ENCODE peak calls at places on chromosomes 3 and 15, in seven cellular contexts. B is H9, T is neuronal stem cell, P is H1, Z is IMR-90, I is mesenchymal stem cell, N is trophoblast cell. S is an unnamed sample.

GRCh38 chr3:134494539-134494938 is 8.7 kb downstream of the CEP63 start:
- DNase-seq in B (no peak), N (peak; percentile 26), P (no peak), I (no peak), Z (no peak), T (no peak), S (no peak)

GRCh38 chr3:55555866-55556621 is 68.9 kb upstream of the WNT5A start:
- DNase-seq in Z (peak; percentile 23), B (no peak), T (no peak), N (no peak), I (no peak), P (no peak), S (peak; percentile 17)

GRCh38 chr3:194135806-194136518 is at the start of gene HES1:
- DNase-seq in I (peak; percentile 99), N (peak; percentile 97), P (peak; percentile 87), B (peak; percentile 97), T (peak; percentile 96), Z (peak; percentile 97), S (peak; percentile 99)

GRCh38 chr15:76161153-76162049 is 101.6 kb downstream of the TMEM266 start:
- DNase-seq in T (no peak), P (no peak), I (no peak), B (peak; percentile 14), N (no peak), Z (no peak), S (no peak)

GRCh38 chr3:5013021-5013906 is 34.0 kb downstream of the BHLHE40 start:
- DNase-seq in Z (peak; percentile 47), N (no peak), B (peak; percentile 60), T (no peak), P (no peak), I (peak; percentile 44), S (peak; percentile 91)

GRCh38 chr3:194148383-194148782 is 12.4 kb downstream of the HES1 start:
- DNase-seq in I (no peak), T (no peak), B (no peak), Z (peak; percentile 34), N (no peak), P (no peak), S (no peak)

GRCh38 chr15:92074646-92075045 is 221.1 kb downstream of the SLCO3A1 start:
- DNase-seq in P (no peak), N (peak; percentile 40), B (no peak), T (no peak), I (no peak), Z (peak; percentile 44), S (peak; percentile 77)

GRCh38 chr3:54654776-54655175 is 273.1 kb downstream of the LRTM1 start:
- DNase-seq in N (no peak), T (no peak), P (no peak), B (no peak), I (no peak), Z (no peak), S (no peak)

GRCh38 chr3:173785004-173785403 is 387.5 kb downstream of the NLGN1 start:
- DNase-seq in I (no peak), T (no peak), B (peak; percentile 33), P (no peak), N (no peak), Z (no peak), S (peak; percentile 53)

GRCh38 chr15:81888748-81889479 is 156.9 kb downstream of the MEX3B start:
- DNase-seq in T (no peak), I (peak; percentile 28), P (no peak), N (no peak), Z (peak; percentile 76), B (no peak), S (no peak)

GRCh38 chr15:81531971-81532370 is 158.0 kb upstream of the TMC3 start:
- DNase-seq in T (no peak), Z (peak; percentile 8), I (no peak), N (no peak), P (no peak), B (no peak), S (no peak)

GRCh38 chr3:81485444-81485865 is 276.0 kb downstream of the GBE1 start:
- DNase-seq in I (peak; percentile 27), P (no peak), Z (peak; percentile 78), B (no peak), N (peak; percentile 16), T (no peak), S (no peak)

GRCh38 chr3:196754215-196754937 is 14.7 kb downstream of the PAK2 start:
- DNase-seq in T (no peak), P (no peak), B (no peak), N (peak; percentile 79), I (peak; percentile 35), Z (no peak), S (peak; percentile 34)

GRCh38 chr3:9727041-9727595 is 4.4 kb upstream of the BRPF1 start:
- DNase-seq in P (peak; percentile 89), B (peak; percentile 90), N (peak; percentile 12), Z (no peak), T (no peak), I (no peak), S (peak; percentile 91)

GRCh38 chr3:189629803-189630455 is 1.3 kb upstream of the TP63 start:
- DNase-seq in I (no peak), T (no peak), B (no peak), Z (no peak), N (no peak), P (no peak), S (no peak)

GRCh38 chr15:29821416-29822099 is 710 bp downstream of the TJP1 start:
- DNase-seq in P (peak; percentile 79), T (peak; percentile 55), Z (peak; percentile 85), N (peak; percentile 80), I (peak; percentile 93), B (peak; percentile 81), S (peak; percentile 96)

GRCh38 chr3:56314842-56315241 is 153.4 kb downstream of the ERC2 start:
- DNase-seq in I (peak; percentile 49), N (peak; percentile 96), P (no peak), Z (no peak), T (no peak), B (peak; percentile 29), S (peak; percentile 81)

GRCh38 chr3:186642014-186642413 is 1.8 kb downstream of the FETUB start:
- DNase-seq in Z (no peak), T (no peak), P (no peak), B (no peak), I (no peak), N (no peak), S (no peak)

GRCh38 chr3:9846231-9846630 is 2.4 kb upstream of the RPUSD3 start:
- DNase-seq in B (peak; percentile 24), N (peak; percentile 38), I (no peak), Z (no peak), T (no peak), P (no peak), S (no peak)

GRCh38 chr15:38699633-38700230 is 135.1 kb upstream of the RASGRP1 start:
- DNase-seq in P (peak; percentile 63), B (peak; percentile 59), I (peak; percentile 63), Z (peak; percentile 65), T (peak; percentile 43), N (peak; percentile 88), S (peak; percentile 80)

GRCh38 chr3:105791919-105792786 is 76.7 kb downstream of the CBLB start:
- DNase-seq in I (peak; percentile 99), N (peak; percentile 64), P (no peak), T (no peak), B (no peak), Z (peak; percentile 96), S (no peak)
- H2BK5ac ChIP-seq in I (no peak overlapping the region), N (no peak overlapping the region), P (no peak overlapping the region), T (no peak overlapping the region), B (no peak overlapping the region), Z (peak overlapping the region; percentile 47), S (no peak overlapping the region)

GRCh38 chr3:104349836-104350235 is 1016.9 kb upstream of the ALCAM start:
- DNase-seq in P (no peak), N (no peak), I (peak; percentile 5), B (no peak), T (no peak), Z (no peak), S (no peak)

DNA sequence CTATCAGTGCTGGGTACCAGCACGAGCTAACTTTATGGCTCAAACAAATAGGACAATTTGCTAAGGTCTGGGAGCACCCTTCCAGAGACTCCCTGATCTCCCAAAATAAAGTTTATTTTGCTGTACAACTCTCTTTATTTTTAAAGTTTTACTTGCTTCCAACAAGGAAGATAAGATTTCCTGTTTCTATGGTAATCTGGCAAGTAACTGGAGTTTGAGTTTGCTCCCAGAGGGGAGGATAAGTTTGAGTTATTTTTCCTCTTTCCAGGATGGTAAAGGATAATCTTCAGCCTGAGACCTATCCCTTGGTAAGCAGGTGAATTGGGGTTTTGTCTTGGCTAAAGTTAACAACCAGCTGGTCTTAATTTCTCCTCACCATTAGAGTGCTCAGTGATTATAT is 1019.4 kb upstream of the ALCAM start:
- DNase-seq in I (no peak), Z (no peak), B (no peak), P (no peak), N (no peak), T (no peak), S (no peak)
- H2BK5ac ChIP-seq in I (no peak overlapping the region), Z (no peak overlapping the region), B (no peak overlapping the region), P (no peak overlapping the region), N (no peak overlapping the region), T (no peak overlapping the region), S (no peak overlapping the region)

GRCh38 chr3:13044496-13045244 is 28.6 kb downstream of the IQSEC1 start:
- DNase-seq in T (peak; percentile 55), I (no peak), B (no peak), N (no peak), Z (no peak), P (no peak), S (no peak)

GRCh38 chr3:13043656-13044055 is 29.6 kb downstream of the IQSEC1 start:
- DNase-seq in I (no peak), N (no peak), B (no peak), Z (no peak), P (no peak), T (no peak), S (no peak)

GRCh38 chr3:13042127-13042931 is 30.9 kb downstream of the IQSEC1 start:
- DNase-seq in P (no peak), T (no peak), B (no peak), Z (no peak), I (no peak), N (no peak), S (no peak)

GRCh38 chr3:13041113-13041776 is 32.0 kb downstream of the IQSEC1 start:
- DNase-seq in N (no peak), P (no peak), I (no peak), Z (no peak), B (no peak), T (no peak), S (no peak)

GRCh38 chr3:13042932-13043275 is 30.3 kb downstream of the IQSEC1 start:
- DNase-seq in N (no peak), P (no peak), T (no peak), Z (no peak), I (no peak), B (no peak), S (peak; percentile 77)
- H2BK5ac ChIP-seq in N (no peak overlapping the region), P (no peak overlapping the region), T (peak overlapping the region; percentile 62), Z (no peak overlapping the region), I (no peak overlapping the region), B (no peak overlapping the region), S (no peak overlapping the region)

DNA sequence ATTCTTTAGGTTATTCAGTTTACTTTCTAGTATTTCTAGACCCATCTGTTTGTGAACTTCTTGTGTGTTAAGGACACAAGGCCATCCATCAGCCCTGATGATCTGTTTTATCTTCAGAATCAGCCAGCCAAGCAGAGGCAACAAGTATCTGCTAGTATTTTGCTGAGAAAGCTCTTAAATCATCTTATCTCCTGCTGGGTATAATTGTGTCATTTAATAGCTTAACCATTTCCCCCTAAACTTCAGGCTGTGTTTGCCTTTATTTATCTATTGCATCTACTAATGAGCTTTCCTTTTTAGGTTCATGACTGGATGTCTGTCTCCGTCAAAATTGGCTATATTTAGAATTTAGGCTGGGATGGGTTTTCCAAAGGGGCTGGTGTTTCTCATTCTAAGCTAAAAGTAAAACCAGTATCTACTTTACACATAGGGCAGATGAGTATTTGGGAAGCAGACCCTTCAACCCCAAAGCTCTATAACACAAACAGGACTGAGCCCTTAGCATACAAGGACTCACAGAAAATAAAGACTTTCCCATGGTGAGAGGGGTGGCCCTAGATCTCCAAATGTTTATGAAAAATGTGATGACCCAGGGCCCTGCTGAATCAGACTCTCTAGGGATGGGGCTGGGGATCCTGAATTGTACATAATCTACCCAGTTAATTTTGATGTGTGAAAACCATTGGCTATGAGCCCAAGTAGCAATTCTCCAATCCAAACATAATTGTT is 65.3 kb upstream of the PSMD6 start:
- DNase-seq in T (no peak), I (peak; percentile 77), Z (no peak), N (no peak), B (no peak), P (no peak), S (peak; percentile 63)
- H2BK5ac ChIP-seq in T (no peak overlapping the region), I (no peak overlapping the region), Z (no peak overlapping the region), N (peak overlapping the region; percentile 57), B (no peak overlapping the region), P (no peak overlapping the region), S (no peak overlapping the region)